ENCODE peak calls at places on chromosomes 3 and 15, in seven cellular contexts. N, K, E, W, V, Q and C are unnamed samples.

GRCh38 chr3:197546307-197547085 is 9.3 kb downstream of the BDH1 start:
- DNase-seq in N (no peak), K (no peak), E (no peak), W (no peak), V (no peak), Q (no peak), C (no peak)

GRCh38 chr3:174126990-174127758 is 729.6 kb downstream of the NLGN1 start:
- DNase-seq in N (no peak), K (no peak), E (no peak), W (no peak), V (no peak), Q (no peak), C (no peak)

GRCh38 chr3:172391592-172392302 is 56.5 kb downstream of the GHSR start:
- DNase-seq in N (no peak), K (no peak), E (no peak), W (no peak), V (no peak), Q (no peak), C (peak; percentile 90)

GRCh38 chr3:106401666-106402319 is 533.0 kb upstream of the CBLB start:
- DNase-seq in N (no peak), K (no peak), E (no peak), W (no peak), V (no peak), Q (no peak), C (peak; percentile 69)

GRCh38 chr3:176927280-176927679 is 270.0 kb downstream of the TBL1XR1 start:
- DNase-seq in N (no peak), K (no peak), E (peak; percentile 88), W (no peak), V (no peak), Q (no peak), C (no peak)

GRCh38 chr3:100150583-100150982 is 36.3 kb upstream of the FILIP1L start:
- DNase-seq in N (no peak), K (no peak), E (no peak), W (no peak), V (no peak), Q (no peak), C (peak; percentile 50)

GRCh38 chr3:59783468-59783988 is 733.7 kb upstream of the CFAP20DC start:
- DNase-seq in N (no peak), K (no peak), E (no peak), W (no peak), V (no peak), Q (no peak), C (no peak)

GRCh38 chr15:39939487-39940452 is 5.9 kb downstream of the EIF2AK4 start:
- DNase-seq in N (no peak), K (no peak), E (no peak), W (no peak), V (no peak), Q (no peak), C (no peak)

GRCh38 chr3:112034436-112034835 is at the start of gene TMPRSS7:
- DNase-seq in N (no peak), K (no peak), E (no peak), W (no peak), V (no peak), Q (no peak), C (no peak)

GRCh38 chr3:60000311-60001105 is 950.7 kb upstream of the CFAP20DC start:
- DNase-seq in N (no peak), K (no peak), E (no peak), W (no peak), V (no peak), Q (no peak), C (no peak)

GRCh38 chr3:18657858-18658820 is 233.0 kb upstream of the SATB1 start:
- DNase-seq in N (peak; percentile 33), K (no peak), E (no peak), W (no peak), V (no peak), Q (peak; percentile 14), C (no peak)

GRCh38 chr15:67505675-67506572 is 15.0 kb upstream of the C15orf61 start:
- DNase-seq in N (no peak), K (no peak), E (no peak), W (no peak), V (no peak), Q (no peak), C (no peak)

GRCh38 chr15:60797444-60798040 is 318.6 kb upstream of the ICE2 start:
- DNase-seq in N (no peak), K (no peak), E (no peak), W (no peak), V (no peak), Q (peak; percentile 30), C (no peak)

GRCh38 chr3:53464424-53464823 is 30.0 kb upstream of the CACNA1D start:
- DNase-seq in N (peak; percentile 25), K (no peak), E (peak; percentile 80), W (no peak), V (no peak), Q (peak; percentile 58), C (no peak)

GRCh38 chr15:52183562-52184173 is 7.5 kb downstream of the GNB5 start:
- DNase-seq in N (no peak), K (no peak), E (no peak), W (no peak), V (peak; percentile 36), Q (peak; percentile 59), C (peak; percentile 54)

GRCh38 chr15:25238126-25238525 is 200.7 kb downstream of the UBE3A start:
- DNase-seq in N (peak; percentile 5), K (no peak), E (no peak), W (no peak), V (no peak), Q (no peak), C (no peak)

GRCh38 chr15:65082303-65082958 is 5.9 kb downstream of the KBTBD13 start:
- DNase-seq in N (no peak), K (no peak), E (no peak), W (no peak), V (no peak), Q (no peak), C (peak; percentile 45)

GRCh38 chr3:72034956-72035355 is 250.0 kb upstream of the PROK2 start:
- DNase-seq in N (no peak), K (no peak), E (no peak), W (no peak), V (no peak), Q (no peak), C (no peak)

GRCh38 chr3:72767927-72768880 is 80.0 kb downstream of the SHQ1 start:
- DNase-seq in N (no peak), K (no peak), E (no peak), W (no peak), V (no peak), Q (no peak), C (peak; percentile 21)

GRCh38 chr3:169604118-169604517 is 59.4 kb downstream of the MECOM start:
- DNase-seq in N (no peak), K (no peak), E (no peak), W (no peak), V (no peak), Q (no peak), C (no peak)

GRCh38 chr3:184652465-184652864 is 59.4 kb downstream of the MAGEF1 start:
- DNase-seq in N (no peak), K (no peak), E (no peak), W (no peak), V (no peak), Q (no peak), C (peak; percentile 60)

GRCh38 chr3:132596816-132597433 is at the start of gene ACKR4:
- DNase-seq in N (no peak), K (no peak), E (no peak), W (no peak), V (no peak), Q (no peak), C (peak; percentile 8)

DNA sequence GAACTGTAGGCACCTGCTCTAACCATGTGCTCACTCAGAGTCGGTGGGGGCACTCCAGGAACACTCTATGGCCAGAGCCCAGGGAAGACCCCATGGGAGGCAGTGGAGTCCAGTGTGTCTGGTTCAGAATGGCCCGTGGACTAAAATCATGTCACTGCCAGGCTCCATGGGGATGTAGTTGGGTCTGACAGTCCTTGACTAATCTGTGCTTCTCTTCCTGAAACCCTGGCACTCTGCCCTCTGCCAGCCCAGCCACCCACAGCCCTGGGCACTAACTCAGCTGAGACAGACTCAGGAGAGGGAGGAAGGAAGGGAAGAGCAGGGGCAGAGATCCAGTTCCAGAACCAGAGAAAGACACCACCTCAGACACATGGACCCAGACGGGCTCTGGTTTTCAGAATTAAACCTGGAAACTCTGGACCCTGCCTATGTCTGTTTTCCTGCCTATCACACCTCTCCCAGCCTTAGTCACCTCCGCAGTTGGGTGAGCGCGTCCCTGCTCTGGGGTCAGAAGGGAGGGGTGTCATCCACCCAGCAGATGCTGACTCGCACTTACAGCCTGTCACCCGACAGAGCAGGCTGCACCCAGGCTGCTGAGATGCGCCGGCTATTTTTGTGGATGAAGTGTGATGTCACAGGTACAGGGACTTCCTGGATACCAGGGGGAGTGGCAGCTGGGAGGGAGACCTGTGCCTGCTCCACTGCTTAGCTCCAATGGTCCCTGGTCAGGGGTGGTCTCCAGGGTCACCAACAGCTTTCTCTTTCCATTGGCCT is 56.8 kb upstream of the INSYN1 start:
- DNase-seq in N (no peak), K (no peak), E (no peak), W (no peak), V (no peak), Q (peak; percentile 43), C (no peak)
- H3K27ac ChIP-seq in N (no peak overlapping the region), K (no peak overlapping the region), E (no peak overlapping the region), W (no peak overlapping the region), V (no peak overlapping the region), Q (no peak overlapping the region), C (no peak overlapping the region)

GRCh38 chr3:66501483-66502266 is 853 bp upstream of the LRIG1 start:
- DNase-seq in N (peak; percentile 52), K (no peak), E (peak; percentile 51), W (no peak), V (no peak), Q (peak; percentile 49), C (no peak)
- H3K4me1 ChIP-seq in N (peaks cover 34% of the 10 kb centered on the region), K (no peaks in the 10 kb centered on the region), E (no peaks in the 10 kb centered on the region), W (no peaks in the 10 kb centered on the region), V (peaks cover 3% of the 10 kb centered on the region), Q (peaks cover 77% of the 10 kb centered on the region), C (peaks cover 55% of the 10 kb centered on the region)

DNA sequence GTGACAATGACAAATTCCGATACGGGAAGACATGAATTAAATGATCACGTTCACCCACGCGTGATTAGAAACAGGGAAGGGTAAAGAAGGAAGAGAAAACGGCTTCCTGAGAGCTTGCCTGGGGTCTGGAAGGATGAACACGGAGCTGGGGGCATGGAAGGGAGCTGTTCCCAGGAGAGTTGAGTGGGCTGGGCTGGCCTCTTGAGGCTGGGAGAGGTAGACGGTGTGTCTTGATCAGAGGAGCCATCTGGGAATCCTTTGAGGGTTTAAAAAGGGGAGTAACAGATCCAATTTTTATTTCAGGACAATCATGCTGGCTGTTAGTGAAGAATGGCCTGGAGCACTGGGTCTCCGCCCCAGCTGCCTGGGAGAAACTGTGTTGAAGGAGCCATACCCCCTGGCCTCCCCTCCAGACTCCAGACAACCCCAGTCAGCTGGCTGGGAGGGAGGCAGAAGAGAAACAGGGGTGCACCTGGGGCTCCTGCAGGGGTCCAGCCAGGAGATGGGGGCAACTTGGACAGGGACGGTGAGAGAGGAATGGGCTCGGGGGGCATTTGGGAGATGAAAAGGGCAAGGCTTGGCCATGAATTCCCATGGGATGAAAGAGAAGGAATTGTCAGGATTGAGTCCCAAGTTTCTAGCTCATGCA is 53.6 kb upstream of the CGNL1 start:
- DNase-seq in N (no peak), K (no peak), E (no peak), W (no peak), V (no peak), Q (no peak), C (no peak)
- H3K27ac ChIP-seq in N (no peak overlapping the region), K (no peak overlapping the region), E (no peak overlapping the region), W (no peak overlapping the region), V (no peak overlapping the region), Q (no peak overlapping the region), C (no peak overlapping the region)

DNA sequence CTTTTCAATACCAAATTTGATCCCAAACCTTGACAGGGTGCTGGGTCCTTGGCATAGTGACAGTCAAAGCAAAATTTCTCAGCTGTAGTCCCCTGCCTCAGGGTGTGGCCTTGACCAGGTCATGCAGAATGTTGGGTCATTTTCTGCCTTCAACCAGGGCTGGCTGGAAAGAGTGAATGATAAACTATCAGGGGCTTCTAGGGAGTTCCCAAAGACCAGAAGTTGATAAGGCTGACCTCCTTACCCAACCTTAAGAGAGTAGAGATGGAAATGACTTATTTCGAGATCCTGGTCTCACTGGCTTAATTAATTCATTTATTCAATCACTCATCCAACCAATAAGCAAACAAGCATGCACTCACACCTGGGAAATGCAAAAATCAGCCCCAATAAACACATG is 392.2 kb downstream of the IL20RB start:
- DNase-seq in N (no peak), K (no peak), E (no peak), W (no peak), V (no peak), Q (no peak), C (no peak)
- H3K4me1 ChIP-seq in N (no peaks in the 10 kb centered on the region), K (no peaks in the 10 kb centered on the region), E (no peaks in the 10 kb centered on the region), W (no peaks in the 10 kb centered on the region), V (no peaks in the 10 kb centered on the region), Q (no peaks in the 10 kb centered on the region), C (peaks cover 11% of the 10 kb centered on the region)